ENCODE peak calls at places on chromosomes 6 and 20, in five cellular contexts. H is activated CD8-positive, alpha-beta memory T cell treated with anti-CD3 and anti-CD28 coated beads, Interleukin-2, amount 10 ng/mL, durations not matched to agents 7 days and 5 days; D is left kidney; R is GM23338; Q is adrenal gland. L is an unnamed sample.

GRCh38 chr20:63536241-63536977 is 767 bp downstream of the PTK6 start:
- DNase-seq in Q (peak; percentile 65), H (no peak), R (no peak), D (no peak), L (peak; percentile 15)

GRCh38 chr20:3786126-3786484 is 435 bp downstream of the CENPB start:
- DNase-seq in Q (peak; percentile 83), D (peak; percentile 81), R (peak; percentile 55), H (peak; percentile 65), L (peak; percentile 54)

GRCh38 chr20:47753571-47754120 is 31.6 kb downstream of the SULF2 start:
- DNase-seq in R (no peak), H (no peak), Q (no peak), D (no peak), L (no peak)

GRCh38 chr20:24981282-24981681 is 11.3 kb downstream of the APMAP start:
- DNase-seq in H (peak; percentile 41), D (no peak), Q (no peak), R (no peak), L (no peak)

GRCh38 chr6:10720229-10720959 is 2.5 kb upstream of the TMEM14C start:
- DNase-seq in H (peak; percentile 77), R (no peak), D (peak; percentile 74), Q (no peak), L (no peak)

GRCh38 chr20:4227085-4227821 is 211.9 kb upstream of the RNF24 start:
- DNase-seq in H (no peak), D (no peak), R (peak; percentile 80), Q (peak; percentile 53), L (peak; percentile 41)

GRCh38 chr20:50713677-50714101 is 17.7 kb upstream of the PARD6B start:
- DNase-seq in Q (peak; percentile 72), D (peak; percentile 54), H (no peak), R (peak; percentile 78), L (peak; percentile 33)

GRCh38 chr20:49979030-49979832 is 3.5 kb upstream of the SNAI1 start:
- DNase-seq in Q (no peak), R (peak; percentile 85), H (peak; percentile 73), D (peak; percentile 85), L (peak; percentile 85)

GRCh38 chr6:11938285-11938890 is 73.7 kb upstream of the HIVEP1 start:
- DNase-seq in R (peak; percentile 42), Q (no peak), H (no peak), D (peak; percentile 91), L (no peak)

GRCh38 chr20:41249781-41250281 is 67.7 kb downstream of the ZHX3 start:
- DNase-seq in H (no peak), Q (no peak), D (peak; percentile 64), R (peak; percentile 91), L (peak; percentile 16)

GRCh38 chr6:107101211-107101610 is 14.1 kb downstream of the BEND3 start:
- DNase-seq in R (no peak), D (no peak), H (no peak), Q (no peak), L (no peak)

L was measured in WERI-Rb-1.